ENCODE peak calls at places on chromosomes 13 and 19, in eight cellular contexts. One of them, this sample, is unnamed.

GRCh38 chr19:36266375-36266961 is 51.6 kb downstream of the ZNF146 start:
- DNase-seq in anterior cingulate cortex: no peak
- DNase-seq in activated CD4-positive, alpha-beta T cell treated with anti-CD3 and anti-CD28 coated beads for 48 hours: no peak
- DNase-seq in NCI-H187: peak; percentile 26
- DNase-seq in T-helper 1 cell: no peak
- DNase-seq in GM04503: no peak
- DNase-seq in midbrain: no peak
- DNase-seq in stimulated activated CD4-positive, alpha-beta T cell treated with anti-CD3 and anti-CD28 coated beads, Interleukin-4, amount 100 ng/mL, for 1 hour: no peak
- DNase-seq in this sample: no peak

GRCh38 chr19:45677351-45678230 is 9.6 kb downstream of the GIPR start:
- DNase-seq in stimulated activated CD4-positive, alpha-beta T cell treated with anti-CD3 and anti-CD28 coated beads, Interleukin-4, amount 100 ng/mL, for 1 hour: peak; percentile 88
- DNase-seq in NCI-H187: peak; percentile 95
- DNase-seq in anterior cingulate cortex: peak; percentile 56
- DNase-seq in midbrain: peak; percentile 25
- DNase-seq in activated CD4-positive, alpha-beta T cell treated with anti-CD3 and anti-CD28 coated beads for 48 hours: peak; percentile 94
- DNase-seq in T-helper 1 cell: peak; percentile 73
- DNase-seq in GM04503: no peak
- DNase-seq in this sample: peak; percentile 38

GRCh38 chr13:24036115-24036514 is 124.4 kb upstream of the SPATA13 start:
- DNase-seq in T-helper 1 cell: no peak
- DNase-seq in GM04503: peak; percentile 39
- DNase-seq in midbrain: no peak
- DNase-seq in activated CD4-positive, alpha-beta T cell treated with anti-CD3 and anti-CD28 coated beads for 48 hours: no peak
- DNase-seq in anterior cingulate cortex: no peak
- DNase-seq in stimulated activated CD4-positive, alpha-beta T cell treated with anti-CD3 and anti-CD28 coated beads, Interleukin-4, amount 100 ng/mL, for 1 hour: no peak
- DNase-seq in NCI-H187: no peak
- DNase-seq in this sample: no peak

GRCh38 chr13:40981361-40981760 is 37.8 kb downstream of the ELF1 start:
- DNase-seq in anterior cingulate cortex: no peak
- DNase-seq in GM04503: no peak
- DNase-seq in T-helper 1 cell: no peak
- DNase-seq in NCI-H187: no peak
- DNase-seq in stimulated activated CD4-positive, alpha-beta T cell treated with anti-CD3 and anti-CD28 coated beads, Interleukin-4, amount 100 ng/mL, for 1 hour: no peak
- DNase-seq in activated CD4-positive, alpha-beta T cell treated with anti-CD3 and anti-CD28 coated beads for 48 hours: no peak
- DNase-seq in midbrain: peak; percentile 15
- DNase-seq in this sample: no peak

GRCh38 chr13:31053098-31053497 is 108.6 kb downstream of the HSPH1 start:
- DNase-seq in activated CD4-positive, alpha-beta T cell treated with anti-CD3 and anti-CD28 coated beads for 48 hours: no peak
- DNase-seq in anterior cingulate cortex: no peak
- DNase-seq in midbrain: no peak
- DNase-seq in stimulated activated CD4-positive, alpha-beta T cell treated with anti-CD3 and anti-CD28 coated beads, Interleukin-4, amount 100 ng/mL, for 1 hour: no peak
- DNase-seq in NCI-H187: no peak
- DNase-seq in GM04503: no peak
- DNase-seq in T-helper 1 cell: no peak
- DNase-seq in this sample: no peak

GRCh38 chr13:97719759-97720158 is 233.7 kb upstream of the IPO5 start:
- DNase-seq in anterior cingulate cortex: no peak
- DNase-seq in stimulated activated CD4-positive, alpha-beta T cell treated with anti-CD3 and anti-CD28 coated beads, Interleukin-4, amount 100 ng/mL, for 1 hour: no peak
- DNase-seq in T-helper 1 cell: no peak
- DNase-seq in midbrain: no peak
- DNase-seq in NCI-H187: no peak
- DNase-seq in activated CD4-positive, alpha-beta T cell treated with anti-CD3 and anti-CD28 coated beads for 48 hours: no peak
- DNase-seq in GM04503: no peak
- DNase-seq in this sample: no peak

GRCh38 chr13:39567569-39567968 is 35.4 kb downstream of the LHFPL6 start:
- DNase-seq in NCI-H187: no peak
- DNase-seq in midbrain: no peak
- DNase-seq in GM04503: no peak
- DNase-seq in activated CD4-positive, alpha-beta T cell treated with anti-CD3 and anti-CD28 coated beads for 48 hours: no peak
- DNase-seq in T-helper 1 cell: no peak
- DNase-seq in stimulated activated CD4-positive, alpha-beta T cell treated with anti-CD3 and anti-CD28 coated beads, Interleukin-4, amount 100 ng/mL, for 1 hour: no peak
- DNase-seq in anterior cingulate cortex: no peak
- DNase-seq in this sample: no peak

GRCh38 chr13:59261928-59262488 is 901.7 kb downstream of the DIAPH3 start:
- DNase-seq in NCI-H187: no peak
- DNase-seq in T-helper 1 cell: no peak
- DNase-seq in activated CD4-positive, alpha-beta T cell treated with anti-CD3 and anti-CD28 coated beads for 48 hours: no peak
- DNase-seq in stimulated activated CD4-positive, alpha-beta T cell treated with anti-CD3 and anti-CD28 coated beads, Interleukin-4, amount 100 ng/mL, for 1 hour: no peak
- DNase-seq in GM04503: no peak
- DNase-seq in anterior cingulate cortex: no peak
- DNase-seq in midbrain: peak; percentile 33
- DNase-seq in this sample: no peak

GRCh38 chr19:5342573-5343201 is 2.1 kb upstream of the PTPRS start:
- DNase-seq in GM04503: no peak
- DNase-seq in midbrain: no peak
- DNase-seq in stimulated activated CD4-positive, alpha-beta T cell treated with anti-CD3 and anti-CD28 coated beads, Interleukin-4, amount 100 ng/mL, for 1 hour: no peak
- DNase-seq in NCI-H187: no peak
- DNase-seq in anterior cingulate cortex: no peak
- DNase-seq in activated CD4-positive, alpha-beta T cell treated with anti-CD3 and anti-CD28 coated beads for 48 hours: no peak
- DNase-seq in T-helper 1 cell: no peak
- DNase-seq in this sample: no peak

GRCh38 chr13:112760440-112760839 is 70.6 kb downstream of the ATP11A start:
- DNase-seq in NCI-H187: no peak
- DNase-seq in T-helper 1 cell: no peak
- DNase-seq in midbrain: no peak
- DNase-seq in stimulated activated CD4-positive, alpha-beta T cell treated with anti-CD3 and anti-CD28 coated beads, Interleukin-4, amount 100 ng/mL, for 1 hour: no peak
- DNase-seq in GM04503: no peak
- DNase-seq in activated CD4-positive, alpha-beta T cell treated with anti-CD3 and anti-CD28 coated beads for 48 hours: no peak
- DNase-seq in anterior cingulate cortex: no peak
- DNase-seq in this sample: no peak

GRCh38 chr13:93539914-93540313 is 313.3 kb downstream of the GPC6 start:
- DNase-seq in T-helper 1 cell: no peak
- DNase-seq in midbrain: no peak
- DNase-seq in activated CD4-positive, alpha-beta T cell treated with anti-CD3 and anti-CD28 coated beads for 48 hours: no peak
- DNase-seq in GM04503: no peak
- DNase-seq in stimulated activated CD4-positive, alpha-beta T cell treated with anti-CD3 and anti-CD28 coated beads, Interleukin-4, amount 100 ng/mL, for 1 hour: no peak
- DNase-seq in anterior cingulate cortex: no peak
- DNase-seq in NCI-H187: no peak
- DNase-seq in this sample: no peak

GRCh38 chr13:60583196-60583908 is 186.3 kb downstream of the TDRD3 start:
- DNase-seq in NCI-H187: no peak
- DNase-seq in T-helper 1 cell: no peak
- DNase-seq in activated CD4-positive, alpha-beta T cell treated with anti-CD3 and anti-CD28 coated beads for 48 hours: no peak
- DNase-seq in midbrain: no peak
- DNase-seq in stimulated activated CD4-positive, alpha-beta T cell treated with anti-CD3 and anti-CD28 coated beads, Interleukin-4, amount 100 ng/mL, for 1 hour: no peak
- DNase-seq in anterior cingulate cortex: no peak
- DNase-seq in GM04503: peak; percentile 77
- DNase-seq in this sample: no peak

GRCh38 chr19:38726761-38727301 is 17.4 kb downstream of the CAPN12 start:
- DNase-seq in activated CD4-positive, alpha-beta T cell treated with anti-CD3 and anti-CD28 coated beads for 48 hours: peak; percentile 11
- DNase-seq in midbrain: no peak
- DNase-seq in anterior cingulate cortex: no peak
- DNase-seq in GM04503: no peak
- DNase-seq in T-helper 1 cell: no peak
- DNase-seq in stimulated activated CD4-positive, alpha-beta T cell treated with anti-CD3 and anti-CD28 coated beads, Interleukin-4, amount 100 ng/mL, for 1 hour: no peak
- DNase-seq in NCI-H187: no peak
- DNase-seq in this sample: no peak

GRCh38 chr13:44734204-44734707 is 158.1 kb upstream of the TSC22D1 start:
- DNase-seq in T-helper 1 cell: no peak
- DNase-seq in anterior cingulate cortex: no peak
- DNase-seq in NCI-H187: no peak
- DNase-seq in midbrain: no peak
- DNase-seq in GM04503: no peak
- DNase-seq in stimulated activated CD4-positive, alpha-beta T cell treated with anti-CD3 and anti-CD28 coated beads, Interleukin-4, amount 100 ng/mL, for 1 hour: no peak
- DNase-seq in activated CD4-positive, alpha-beta T cell treated with anti-CD3 and anti-CD28 coated beads for 48 hours: no peak
- DNase-seq in this sample: no peak

GRCh38 chr19:48963371-48964204 is 1.5 kb upstream of the FTL start:
- DNase-seq in stimulated activated CD4-positive, alpha-beta T cell treated with anti-CD3 and anti-CD28 coated beads, Interleukin-4, amount 100 ng/mL, for 1 hour: peak; percentile 70
- DNase-seq in anterior cingulate cortex: peak; percentile 39
- DNase-seq in midbrain: peak; percentile 61
- DNase-seq in T-helper 1 cell: peak; percentile 38
- DNase-seq in NCI-H187: no peak
- DNase-seq in GM04503: no peak
- DNase-seq in activated CD4-positive, alpha-beta T cell treated with anti-CD3 and anti-CD28 coated beads for 48 hours: peak; percentile 81
- DNase-seq in this sample: no peak

GRCh38 chr19:13127051-13127450 is 9.0 kb downstream of the NACC1 start:
- DNase-seq in stimulated activated CD4-positive, alpha-beta T cell treated with anti-CD3 and anti-CD28 coated beads, Interleukin-4, amount 100 ng/mL, for 1 hour: no peak
- DNase-seq in activated CD4-positive, alpha-beta T cell treated with anti-CD3 and anti-CD28 coated beads for 48 hours: no peak
- DNase-seq in NCI-H187: no peak
- DNase-seq in T-helper 1 cell: no peak
- DNase-seq in midbrain: no peak
- DNase-seq in GM04503: no peak
- DNase-seq in anterior cingulate cortex: no peak
- DNase-seq in this sample: no peak

GRCh38 chr13:42119091-42119490 is 70.6 kb downstream of the DGKH start:
- DNase-seq in stimulated activated CD4-positive, alpha-beta T cell treated with anti-CD3 and anti-CD28 coated beads, Interleukin-4, amount 100 ng/mL, for 1 hour: no peak
- DNase-seq in activated CD4-positive, alpha-beta T cell treated with anti-CD3 and anti-CD28 coated beads for 48 hours: no peak
- DNase-seq in NCI-H187: no peak
- DNase-seq in T-helper 1 cell: no peak
- DNase-seq in GM04503: no peak
- DNase-seq in midbrain: no peak
- DNase-seq in anterior cingulate cortex: no peak
- DNase-seq in this sample: no peak

GRCh38 chr19:45711851-45712698 is 18.6 kb downstream of the FBXO46 start:
- DNase-seq in NCI-H187: no peak
- DNase-seq in GM04503: no peak
- DNase-seq in T-helper 1 cell: no peak
- DNase-seq in anterior cingulate cortex: no peak
- DNase-seq in activated CD4-positive, alpha-beta T cell treated with anti-CD3 and anti-CD28 coated beads for 48 hours: no peak
- DNase-seq in stimulated activated CD4-positive, alpha-beta T cell treated with anti-CD3 and anti-CD28 coated beads, Interleukin-4, amount 100 ng/mL, for 1 hour: no peak
- DNase-seq in midbrain: no peak
- DNase-seq in this sample: no peak

GRCh38 chr13:110126391-110126961 is 180.5 kb downstream of the COL4A1 start:
- DNase-seq in midbrain: peak; percentile 32
- DNase-seq in GM04503: peak; percentile 93
- DNase-seq in NCI-H187: peak; percentile 37
- DNase-seq in anterior cingulate cortex: no peak
- DNase-seq in stimulated activated CD4-positive, alpha-beta T cell treated with anti-CD3 and anti-CD28 coated beads, Interleukin-4, amount 100 ng/mL, for 1 hour: no peak
- DNase-seq in activated CD4-positive, alpha-beta T cell treated with anti-CD3 and anti-CD28 coated beads for 48 hours: no peak
- DNase-seq in T-helper 1 cell: no peak
- DNase-seq in this sample: peak; percentile 5